ENCODE peak calls at places on chromosomes 6 and 20, in ten cellular contexts. B, S, C, O, H, F, R, Z, J and Y are unnamed samples.

GRCh38 chr6:26232950-26233607 is 131.9 kb upstream of the BTN3A2 start:
- DNase-seq in O (no peak), F (peak; percentile 89), H (peak; percentile 60), J (no peak), Z (no peak), S (peak; percentile 81), B (peak; percentile 65), R (no peak), C (no peak), Y (no peak)

GRCh38 chr6:44831002-44831610 is 443.6 kb downstream of the CDC5L start:
- DNase-seq in R (no peak), S (peak; percentile 15), C (no peak), B (peak; percentile 7), Z (no peak), F (no peak), O (no peak), J (no peak), H (peak; percentile 80), Y (no peak)

GRCh38 chr20:10433623-10434466 is at the start of gene MKKS:
- DNase-seq in O (peak; percentile 64), S (peak; percentile 94), B (peak; percentile 90), Z (peak; percentile 84), H (peak; percentile 94), C (peak; percentile 94), R (peak; percentile 84), J (peak; percentile 87), F (peak; percentile 99), Y (no peak)

GRCh38 chr20:12180107-12180661 is 262.5 kb downstream of the BTBD3 start:
- DNase-seq in J (no peak), F (peak; percentile 97), H (no peak), Z (no peak), B (no peak), C (no peak), R (no peak), S (no peak), O (no peak), Y (no peak)

GRCh38 chr6:155417454-155417853 is 38.2 kb downstream of the NOX3 start:
- DNase-seq in O (no peak), R (no peak), C (no peak), Z (no peak), F (peak; percentile 69), J (no peak), B (peak; percentile 10), H (no peak), S (no peak), Y (no peak)

GRCh38 chr20:10985536-10985935 is 311.7 kb upstream of the JAG1 start:
- DNase-seq in B (peak; percentile 54), Z (no peak), H (no peak), C (no peak), J (no peak), R (no peak), S (peak; percentile 83), O (peak; percentile 31), F (no peak), Y (no peak)

GRCh38 chr6:36444470-36444869 is 1.7 kb downstream of the KCTD20 start:
- DNase-seq in H (no peak), F (no peak), C (no peak), S (peak; percentile 97), O (no peak), B (peak; percentile 74), R (no peak), J (no peak), Z (no peak), Y (no peak)

GRCh38 chr20:51569815-51570741 is 27.6 kb upstream of the NFATC2 start:
- DNase-seq in F (no peak), C (peak; percentile 64), S (no peak), O (no peak), H (no peak), J (no peak), R (no peak), Z (no peak), B (peak; percentile 30), Y (no peak)

GRCh38 chr6:112502348-112503130 is 155.4 kb downstream of the RFPL4B start:
- DNase-seq in R (no peak), C (no peak), S (peak; percentile 29), B (peak; percentile 27), Z (no peak), O (no peak), J (no peak), H (no peak), F (peak; percentile 17), Y (no peak)

GRCh38 chr6:34085453-34086170 is 60.3 kb downstream of the GRM4 start:
- DNase-seq in B (no peak), R (no peak), H (no peak), S (no peak), Z (no peak), C (no peak), J (no peak), F (no peak), O (no peak), Y (no peak)

GRCh38 chr20:42959996-42960395 is 229.7 kb downstream of the PTPRT start:
- DNase-seq in O (no peak), S (no peak), R (no peak), B (no peak), C (no peak), Z (no peak), H (no peak), F (no peak), J (no peak), Y (no peak)

GRCh38 chr6:144908004-144908403 is 622.9 kb downstream of the UTRN start:
- DNase-seq in O (no peak), Z (no peak), F (no peak), C (no peak), H (no peak), S (no peak), B (no peak), R (no peak), J (no peak), Y (no peak)

GRCh38 chr6:56595490-56596122 is 47.1 kb downstream of the DST start:
- DNase-seq in F (peak; percentile 79), S (peak; percentile 46), O (no peak), H (no peak), C (peak; percentile 40), J (no peak), R (peak; percentile 12), B (peak; percentile 50), Z (peak; percentile 11), Y (peak; percentile 8)

GRCh38 chr6:16755544-16755943 is 5.7 kb downstream of the ATXN1 start:
- DNase-seq in C (no peak), R (no peak), H (no peak), J (no peak), Z (no peak), F (no peak), O (no peak), B (no peak), S (no peak), Y (no peak)

GRCh38 chr6:31580446-31580755 is 1.8 kb downstream of the LTB start:
- DNase-seq in C (no peak), R (no peak), F (no peak), B (no peak), S (no peak), O (no peak), J (no peak), H (no peak), Z (no peak), Y (no peak)

GRCh38 chr6:2971420-2972218 is at the start of gene SERPINB6:
- DNase-seq in R (no peak), S (peak; percentile 78), B (peak; percentile 80), O (peak; percentile 68), F (peak; percentile 75), H (peak; percentile 75), C (peak; percentile 87), J (peak; percentile 83), Z (peak; percentile 70), Y (no peak)

GRCh38 chr20:51563597-51564332 is 21.2 kb upstream of the NFATC2 start:
- DNase-seq in B (peak; percentile 81), O (peak; percentile 79), C (peak; percentile 82), F (peak; percentile 26), R (no peak), H (peak; percentile 90), Z (no peak), J (no peak), S (peak; percentile 85), Y (no peak)

GRCh38 chr20:62628691-62629090 is 13.6 kb upstream of the SLCO4A1 start:
- DNase-seq in S (no peak), R (no peak), B (peak; percentile 36), F (peak; percentile 24), C (no peak), Z (no peak), O (peak; percentile 78), J (no peak), H (peak; percentile 91), Y (no peak)

GRCh38 chr6:165571721-165572132 is 91.3 kb downstream of the PDE10A start:
- DNase-seq in B (no peak), Z (no peak), R (no peak), S (peak; percentile 62), F (no peak), J (no peak), C (no peak), O (peak; percentile 60), H (no peak), Y (no peak)

GRCh38 chr6:16737389-16737788 is 23.9 kb downstream of the ATXN1 start:
- DNase-seq in H (no peak), S (peak; percentile 65), B (peak; percentile 68), C (no peak), F (no peak), R (no peak), O (no peak), J (no peak), Z (no peak), Y (no peak)

GRCh38 chr6:150299873-150300485 is 68.8 kb upstream of the IYD start:
- DNase-seq in S (no peak), H (no peak), Z (no peak), J (no peak), C (no peak), R (no peak), O (no peak), F (peak; percentile 13), B (no peak), Y (no peak)

GRCh38 chr6:161411265-161411944 is 137.5 kb upstream of the AGPAT4 start:
- DNase-seq in Z (no peak), H (no peak), C (no peak), F (peak; percentile 15), R (no peak), B (no peak), S (no peak), O (peak; percentile 71), J (no peak), Y (no peak)

GRCh38 chr6:101226677-101227135 is 166.8 kb upstream of the GRIK2 start:
- DNase-seq in B (peak; percentile 68), R (no peak), Z (no peak), H (peak; percentile 77), S (peak; percentile 40), J (no peak), C (no peak), F (peak; percentile 19), O (no peak), Y (no peak)

GRCh38 chr20:31861346-31862156 is 8.8 kb downstream of the DUSP15 start:
- DNase-seq in H (peak; percentile 94), F (peak; percentile 95), R (peak; percentile 53), S (peak; percentile 64), C (peak; percentile 79), B (peak; percentile 44), J (peak; percentile 24), Z (peak; percentile 35), O (no peak), Y (peak; percentile 82)

GRCh38 chr6:44442235-44442634 is 54.7 kb downstream of the CDC5L start:
- DNase-seq in O (no peak), J (no peak), F (no peak), Z (no peak), S (no peak), R (no peak), H (no peak), B (no peak), C (no peak), Y (no peak)

GRCh38 chr6:166720859-166721258 is 93.8 kb upstream of the RPS6KA2 start:
- DNase-seq in R (no peak), O (no peak), C (no peak), Z (no peak), F (no peak), S (no peak), J (no peak), B (no peak), H (no peak), Y (no peak)

GRCh38 chr6:8014947-8015346 is 49.2 kb downstream of the BLOC1S5 start:
- DNase-seq in J (no peak), B (no peak), Z (no peak), H (no peak), F (no peak), O (no peak), R (no peak), S (no peak), C (no peak), Y (no peak)

GRCh38 chr6:91149914-91150674 is 563.2 kb upstream of the MAP3K7 start:
- DNase-seq in R (no peak), C (no peak), H (no peak), F (no peak), O (no peak), S (peak; percentile 3), Z (no peak), B (no peak), J (no peak), Y (no peak)